ENCODE peak calls at places on chromosome 1, in seven cellular contexts. V is stimulated activated CD4-positive, alpha-beta T cell treated with anti-CD3 and anti-CD28 coated beads, Interleukin-12 subunit alpha, Interleukin-12 subunit beta, amount 100 ng/mL, for 4 hours; Z is activated T-helper 1 cell treated with Interleukin-2 at 50 U/mL for 16 hours; W is mesendoderm; N is T-helper 2 cell; X is choroid plexus epithelial cell; F is globus pallidus. I is an unnamed sample.

GRCh38 chr1:105678334-105678733 is 1378.1 kb upstream of the PRMT6 start:
- DNase-seq in V (no peak), Z (no peak), W (no peak), N (no peak), X (no peak), F (no peak), I (no peak)

GRCh38 chr1:224438989-224439388 is 4.4 kb upstream of the WDR26 start:
- DNase-seq in V (no peak), Z (no peak), W (peak; percentile 19), N (no peak), X (no peak), F (no peak), I (no peak)

GRCh38 chr1:18529714-18530113 is 49.0 kb downstream of the KLHDC7A start:
- DNase-seq in V (no peak), Z (no peak), W (no peak), N (no peak), X (no peak), F (no peak), I (no peak)

GRCh38 chr1:246788895-246789338 is 64.7 kb downstream of the SCCPDH start:
- DNase-seq in V (no peak), Z (no peak), W (no peak), N (no peak), X (peak; percentile 32), F (no peak), I (no peak)

GRCh38 chr1:104125226-104125625 is 375.5 kb downstream of the AMY1C start:
- DNase-seq in V (no peak), Z (no peak), W (no peak), N (no peak), X (peak; percentile 0), F (no peak), I (no peak)

GRCh38 chr1:150567717-150568561 is 11.5 kb downstream of the MCL1 start:
- DNase-seq in V (no peak), Z (no peak), W (peak; percentile 99), N (no peak), X (peak; percentile 99), F (peak; percentile 65), I (no peak)

GRCh38 chr1:160377585-160378206 is 10.8 kb downstream of the NHLH1 start:
- DNase-seq in V (no peak), Z (no peak), W (peak; percentile 64), N (no peak), X (peak; percentile 17), F (no peak), I (no peak)

GRCh38 chr1:156658945-156659574 is 17.1 kb downstream of the BCAN start:
- DNase-seq in V (no peak), Z (no peak), W (no peak), N (no peak), X (no peak), F (no peak), I (no peak)